ENCODE peak calls at places on chromosomes 13 and 19, in nine cellular contexts. One of them, this sample, is unnamed.

GRCh38 chr19:21751379-21751778 is 16.0 kb downstream of the ZNF100 start:
- DNase-seq in CD8-positive, alpha-beta T cell: no peak
- DNase-seq in ovary: peak
- DNase-seq in adrenal gland: peak
- DNase-seq in CD4-positive, alpha-beta T cell: no peak
- DNase-seq in foreskin keratinocyte: peak
- DNase-seq in HT-29: no peak
- DNase-seq in NCI-H1092 treated with DMSO at 0.1 percent for 48 hours: no peak
- DNase-seq in SK-MEL-5: no peak
- DNase-seq in this sample: no peak

GRCh38 chr19:1748115-1748702 is 5.1 kb upstream of the ONECUT3 start:
- DNase-seq in CD4-positive, alpha-beta T cell: no peak
- DNase-seq in HT-29: no peak
- DNase-seq in adrenal gland: no peak
- DNase-seq in ovary: no peak
- DNase-seq in foreskin keratinocyte: peak
- DNase-seq in CD8-positive, alpha-beta T cell: no peak
- DNase-seq in NCI-H1092 treated with DMSO at 0.1 percent for 48 hours: no peak
- DNase-seq in SK-MEL-5: no peak
- DNase-seq in this sample: no peak

GRCh38 chr19:2168619-2169424 is 5.1 kb downstream of the DOT1L start:
- DNase-seq in adrenal gland: peak
- DNase-seq in CD8-positive, alpha-beta T cell: peak
- DNase-seq in NCI-H1092 treated with DMSO at 0.1 percent for 48 hours: peak
- DNase-seq in foreskin keratinocyte: peak
- DNase-seq in ovary: peak
- DNase-seq in SK-MEL-5: peak
- DNase-seq in CD4-positive, alpha-beta T cell: no peak
- DNase-seq in HT-29: peak
- DNase-seq in this sample: no peak

GRCh38 chr13:91346848-91347211 is 657 bp upstream of the MIR17HG start:
- DNase-seq in foreskin keratinocyte: peak
- DNase-seq in adrenal gland: no peak
- DNase-seq in SK-MEL-5: no peak
- DNase-seq in HT-29: peak
- DNase-seq in CD8-positive, alpha-beta T cell: peak
- DNase-seq in CD4-positive, alpha-beta T cell: peak
- DNase-seq in ovary: peak
- DNase-seq in NCI-H1092 treated with DMSO at 0.1 percent for 48 hours: peak
- DNase-seq in this sample: no peak

GRCh38 chr19:46303702-46304397 is 7.0 kb downstream of the HIF3A start:
- DNase-seq in SK-MEL-5: peak
- DNase-seq in HT-29: no peak
- DNase-seq in CD8-positive, alpha-beta T cell: no peak
- DNase-seq in adrenal gland: peak
- DNase-seq in CD4-positive, alpha-beta T cell: no peak
- DNase-seq in NCI-H1092 treated with DMSO at 0.1 percent for 48 hours: no peak
- DNase-seq in ovary: peak
- DNase-seq in foreskin keratinocyte: peak
- DNase-seq in this sample: peak

GRCh38 chr13:85386424-85386823 is 412.8 kb downstream of the SLITRK6 start:
- DNase-seq in ovary: no peak
- DNase-seq in adrenal gland: no peak
- DNase-seq in NCI-H1092 treated with DMSO at 0.1 percent for 48 hours: peak
- DNase-seq in CD4-positive, alpha-beta T cell: no peak
- DNase-seq in CD8-positive, alpha-beta T cell: no peak
- DNase-seq in HT-29: no peak
- DNase-seq in SK-MEL-5: no peak
- DNase-seq in foreskin keratinocyte: no peak
- DNase-seq in this sample: no peak

GRCh38 chr19:54100560-54100959 is at the start of gene OSCAR:
- DNase-seq in foreskin keratinocyte: no peak
- DNase-seq in SK-MEL-5: no peak
- DNase-seq in ovary: no peak
- DNase-seq in CD8-positive, alpha-beta T cell: no peak
- DNase-seq in adrenal gland: no peak
- DNase-seq in CD4-positive, alpha-beta T cell: no peak
- DNase-seq in HT-29: no peak
- DNase-seq in NCI-H1092 treated with DMSO at 0.1 percent for 48 hours: no peak
- DNase-seq in this sample: no peak

GRCh38 chr13:30186644-30187431 is 120.5 kb downstream of the KATNAL1 start:
- DNase-seq in CD8-positive, alpha-beta T cell: no peak
- DNase-seq in adrenal gland: no peak
- DNase-seq in ovary: no peak
- DNase-seq in SK-MEL-5: peak
- DNase-seq in NCI-H1092 treated with DMSO at 0.1 percent for 48 hours: peak
- DNase-seq in HT-29: no peak
- DNase-seq in CD4-positive, alpha-beta T cell: no peak
- DNase-seq in foreskin keratinocyte: no peak
- DNase-seq in this sample: no peak

GRCh38 chr13:32407854-32408253 is 20.1 kb downstream of the N4BP2L1 start:
- DNase-seq in SK-MEL-5: no peak
- DNase-seq in CD4-positive, alpha-beta T cell: no peak
- DNase-seq in HT-29: no peak
- DNase-seq in NCI-H1092 treated with DMSO at 0.1 percent for 48 hours: no peak
- DNase-seq in ovary: no peak
- DNase-seq in foreskin keratinocyte: no peak
- DNase-seq in adrenal gland: no peak
- DNase-seq in CD8-positive, alpha-beta T cell: no peak
- DNase-seq in this sample: no peak

GRCh38 chr19:23062921-23063320 is 53.9 kb upstream of the ZNF730 start:
- DNase-seq in ovary: no peak
- DNase-seq in CD4-positive, alpha-beta T cell: no peak
- DNase-seq in SK-MEL-5: no peak
- DNase-seq in CD8-positive, alpha-beta T cell: no peak
- DNase-seq in foreskin keratinocyte: no peak
- DNase-seq in HT-29: no peak
- DNase-seq in NCI-H1092 treated with DMSO at 0.1 percent for 48 hours: no peak
- DNase-seq in adrenal gland: no peak
- DNase-seq in this sample: no peak

GRCh38 chr19:1094978-1095701 is at the start of gene POLR2E:
- DNase-seq in NCI-H1092 treated with DMSO at 0.1 percent for 48 hours: peak
- DNase-seq in adrenal gland: peak
- DNase-seq in HT-29: peak
- DNase-seq in CD8-positive, alpha-beta T cell: peak
- DNase-seq in CD4-positive, alpha-beta T cell: peak
- DNase-seq in SK-MEL-5: peak
- DNase-seq in ovary: peak
- DNase-seq in foreskin keratinocyte: peak
- DNase-seq in this sample: peak

GRCh38 chr19:14112809-14113385 is 4.7 kb downstream of the PRKACA start:
- DNase-seq in foreskin keratinocyte: no peak
- DNase-seq in ovary: peak
- DNase-seq in SK-MEL-5: no peak
- DNase-seq in CD8-positive, alpha-beta T cell: no peak
- DNase-seq in HT-29: no peak
- DNase-seq in CD4-positive, alpha-beta T cell: no peak
- DNase-seq in NCI-H1092 treated with DMSO at 0.1 percent for 48 hours: no peak
- DNase-seq in adrenal gland: peak
- DNase-seq in this sample: no peak

GRCh38 chr19:38647368-38647965 is at the start of gene ACTN4:
- DNase-seq in CD8-positive, alpha-beta T cell: peak
- DNase-seq in SK-MEL-5: peak
- DNase-seq in NCI-H1092 treated with DMSO at 0.1 percent for 48 hours: peak
- DNase-seq in ovary: peak
- DNase-seq in foreskin keratinocyte: peak
- DNase-seq in adrenal gland: peak
- DNase-seq in HT-29: peak
- DNase-seq in CD4-positive, alpha-beta T cell: peak
- DNase-seq in this sample: peak

GRCh38 chr19:14507704-14508246 is 10.4 kb downstream of the DNAJB1 start:
- DNase-seq in HT-29: peak
- DNase-seq in ovary: no peak
- DNase-seq in CD4-positive, alpha-beta T cell: no peak
- DNase-seq in CD8-positive, alpha-beta T cell: no peak
- DNase-seq in adrenal gland: no peak
- DNase-seq in NCI-H1092 treated with DMSO at 0.1 percent for 48 hours: no peak
- DNase-seq in foreskin keratinocyte: peak
- DNase-seq in SK-MEL-5: no peak
- DNase-seq in this sample: no peak

GRCh38 chr13:27997904-27998522 is 9.5 kb upstream of the URAD start:
- DNase-seq in foreskin keratinocyte: no peak
- DNase-seq in ovary: no peak
- DNase-seq in SK-MEL-5: peak
- DNase-seq in NCI-H1092 treated with DMSO at 0.1 percent for 48 hours: peak
- DNase-seq in HT-29: peak
- DNase-seq in CD4-positive, alpha-beta T cell: no peak
- DNase-seq in CD8-positive, alpha-beta T cell: peak
- DNase-seq in adrenal gland: peak
- DNase-seq in this sample: peak

GRCh38 chr19:44813331-44814131 is 4.6 kb downstream of the BCAM start:
- DNase-seq in SK-MEL-5: no peak
- DNase-seq in CD4-positive, alpha-beta T cell: no peak
- DNase-seq in foreskin keratinocyte: no peak
- DNase-seq in NCI-H1092 treated with DMSO at 0.1 percent for 48 hours: no peak
- DNase-seq in HT-29: no peak
- DNase-seq in CD8-positive, alpha-beta T cell: no peak
- DNase-seq in ovary: no peak
- DNase-seq in adrenal gland: no peak
- DNase-seq in this sample: no peak

GRCh38 chr19:12956446-12957388 is at the start of gene GADD45GIP1:
- DNase-seq in ovary: peak
- DNase-seq in CD8-positive, alpha-beta T cell: peak
- DNase-seq in CD4-positive, alpha-beta T cell: peak
- DNase-seq in adrenal gland: peak
- DNase-seq in SK-MEL-5: peak
- DNase-seq in foreskin keratinocyte: peak
- DNase-seq in HT-29: peak
- DNase-seq in NCI-H1092 treated with DMSO at 0.1 percent for 48 hours: peak
- DNase-seq in this sample: peak

GRCh38 chr13:44373247-44373600 is 400 bp upstream of the SERP2 start:
- DNase-seq in adrenal gland: no peak
- DNase-seq in CD8-positive, alpha-beta T cell: no peak
- DNase-seq in ovary: no peak
- DNase-seq in CD4-positive, alpha-beta T cell: no peak
- DNase-seq in SK-MEL-5: no peak
- DNase-seq in NCI-H1092 treated with DMSO at 0.1 percent for 48 hours: no peak
- DNase-seq in foreskin keratinocyte: no peak
- DNase-seq in HT-29: no peak
- DNase-seq in this sample: no peak

GRCh38 chr19:1027953-1028902 is 1.8 kb downstream of the CNN2 start:
- DNase-seq in CD4-positive, alpha-beta T cell: peak
- DNase-seq in HT-29: peak
- DNase-seq in adrenal gland: peak
- DNase-seq in SK-MEL-5: no peak
- DNase-seq in foreskin keratinocyte: peak
- DNase-seq in NCI-H1092 treated with DMSO at 0.1 percent for 48 hours: no peak
- DNase-seq in ovary: peak
- DNase-seq in CD8-positive, alpha-beta T cell: peak
- DNase-seq in this sample: peak

GRCh38 chr19:39167461-39168257 is 29.1 kb upstream of the NCCRP1 start:
- DNase-seq in CD4-positive, alpha-beta T cell: no peak
- DNase-seq in CD8-positive, alpha-beta T cell: no peak
- DNase-seq in ovary: no peak
- DNase-seq in NCI-H1092 treated with DMSO at 0.1 percent for 48 hours: no peak
- DNase-seq in adrenal gland: no peak
- DNase-seq in HT-29: peak
- DNase-seq in SK-MEL-5: no peak
- DNase-seq in foreskin keratinocyte: no peak
- DNase-seq in this sample: no peak

GRCh38 chr13:98065468-98065867 is 77.4 kb upstream of the FARP1 start:
- DNase-seq in adrenal gland: no peak
- DNase-seq in CD8-positive, alpha-beta T cell: no peak
- DNase-seq in foreskin keratinocyte: no peak
- DNase-seq in CD4-positive, alpha-beta T cell: no peak
- DNase-seq in SK-MEL-5: no peak
- DNase-seq in NCI-H1092 treated with DMSO at 0.1 percent for 48 hours: no peak
- DNase-seq in HT-29: peak
- DNase-seq in ovary: no peak
- DNase-seq in this sample: no peak

GRCh38 chr19:46298477-46299003 is 1.7 kb downstream of the HIF3A start:
- DNase-seq in CD4-positive, alpha-beta T cell: no peak
- DNase-seq in adrenal gland: no peak
- DNase-seq in foreskin keratinocyte: no peak
- DNase-seq in HT-29: no peak
- DNase-seq in CD8-positive, alpha-beta T cell: no peak
- DNase-seq in NCI-H1092 treated with DMSO at 0.1 percent for 48 hours: peak
- DNase-seq in SK-MEL-5: no peak
- DNase-seq in ovary: no peak
- DNase-seq in this sample: no peak

GRCh38 chr13:41655997-41656396 is 198.6 kb downstream of the RGCC start:
- DNase-seq in NCI-H1092 treated with DMSO at 0.1 percent for 48 hours: no peak
- DNase-seq in CD4-positive, alpha-beta T cell: no peak
- DNase-seq in foreskin keratinocyte: no peak
- DNase-seq in HT-29: no peak
- DNase-seq in adrenal gland: no peak
- DNase-seq in ovary: no peak
- DNase-seq in CD8-positive, alpha-beta T cell: no peak
- DNase-seq in SK-MEL-5: no peak
- DNase-seq in this sample: no peak

GRCh38 chr13:114132419-114133121 is at the start of gene RASA3:
- DNase-seq in CD4-positive, alpha-beta T cell: peak
- DNase-seq in HT-29: peak
- DNase-seq in CD8-positive, alpha-beta T cell: peak
- DNase-seq in adrenal gland: peak
- DNase-seq in foreskin keratinocyte: peak
- DNase-seq in NCI-H1092 treated with DMSO at 0.1 percent for 48 hours: peak
- DNase-seq in SK-MEL-5: peak
- DNase-seq in ovary: peak
- DNase-seq in this sample: peak

GRCh38 chr13:31869582-31869981 is 130.3 kb downstream of the RXFP2 start:
- DNase-seq in CD8-positive, alpha-beta T cell: no peak
- DNase-seq in HT-29: no peak
- DNase-seq in CD4-positive, alpha-beta T cell: no peak
- DNase-seq in NCI-H1092 treated with DMSO at 0.1 percent for 48 hours: no peak
- DNase-seq in foreskin keratinocyte: no peak
- DNase-seq in adrenal gland: no peak
- DNase-seq in ovary: no peak
- DNase-seq in SK-MEL-5: no peak
- DNase-seq in this sample: no peak

GRCh38 chr13:65149687-65150086 is 2080.4 kb downstream of the PCDH9 start:
- DNase-seq in adrenal gland: no peak
- DNase-seq in CD4-positive, alpha-beta T cell: no peak
- DNase-seq in ovary: no peak
- DNase-seq in SK-MEL-5: no peak
- DNase-seq in HT-29: no peak
- DNase-seq in CD8-positive, alpha-beta T cell: no peak
- DNase-seq in foreskin keratinocyte: no peak
- DNase-seq in NCI-H1092 treated with DMSO at 0.1 percent for 48 hours: no peak
- DNase-seq in this sample: no peak

GRCh38 chr13:74767031-74767430 is 632.8 kb upstream of the KLF12 start:
- DNase-seq in HT-29: no peak
- DNase-seq in CD4-positive, alpha-beta T cell: no peak
- DNase-seq in CD8-positive, alpha-beta T cell: no peak
- DNase-seq in SK-MEL-5: no peak
- DNase-seq in adrenal gland: peak
- DNase-seq in NCI-H1092 treated with DMSO at 0.1 percent for 48 hours: no peak
- DNase-seq in foreskin keratinocyte: peak
- DNase-seq in ovary: no peak
- DNase-seq in this sample: peak

GRCh38 chr19:57830071-57830602 is at the start of gene ZNF587B:
- DNase-seq in CD4-positive, alpha-beta T cell: no peak
- DNase-seq in foreskin keratinocyte: peak
- DNase-seq in CD8-positive, alpha-beta T cell: peak
- DNase-seq in SK-MEL-5: no peak
- DNase-seq in HT-29: peak
- DNase-seq in NCI-H1092 treated with DMSO at 0.1 percent for 48 hours: peak
- DNase-seq in adrenal gland: peak
- DNase-seq in ovary: peak
- DNase-seq in this sample: peak

GRCh38 chr13:44128522-44128921 is 245.1 kb upstream of the SERP2 start:
- DNase-seq in NCI-H1092 treated with DMSO at 0.1 percent for 48 hours: no peak
- DNase-seq in CD4-positive, alpha-beta T cell: no peak
- DNase-seq in foreskin keratinocyte: no peak
- DNase-seq in ovary: no peak
- DNase-seq in HT-29: no peak
- DNase-seq in SK-MEL-5: no peak
- DNase-seq in CD8-positive, alpha-beta T cell: no peak
- DNase-seq in adrenal gland: peak
- DNase-seq in this sample: no peak

GRCh38 chr13:99941086-99941485 is 30.5 kb downstream of the ZIC5 start:
- DNase-seq in SK-MEL-5: no peak
- DNase-seq in ovary: no peak
- DNase-seq in NCI-H1092 treated with DMSO at 0.1 percent for 48 hours: no peak
- DNase-seq in foreskin keratinocyte: no peak
- DNase-seq in HT-29: no peak
- DNase-seq in CD8-positive, alpha-beta T cell: no peak
- DNase-seq in adrenal gland: no peak
- DNase-seq in CD4-positive, alpha-beta T cell: no peak
- DNase-seq in this sample: no peak